ENCODE peak calls at places on chromosomes 5 and 9, in eight cellular contexts. U, Q, Z, A, R, N, D and B are unnamed samples.

GRCh38 chr5:86968311-86968753 is 299.4 kb upstream of the RASA1 start:
- DNase-seq in U (no peak), Q (peak), Z (peak), A (no peak), R (peak), N (no peak), D (peak), B (no peak)

GRCh38 chr5:142013734-142014495 is 1.1 kb upstream of the GNPDA1 start:
- DNase-seq in U (peak), Q (no peak), Z (no peak), A (no peak), R (peak), N (peak), D (no peak), B (peak)

GRCh38 chr9:78301466-78301865 is 4.5 kb downstream of the PSAT1 start:
- DNase-seq in U (no peak), Q (no peak), Z (no peak), A (no peak), R (no peak), N (no peak), D (no peak), B (no peak)

GRCh38 chr5:151772029-151772867 is 494 bp downstream of the G3BP1 start:
- DNase-seq in U (peak), Q (peak), Z (peak), A (no peak), R (peak), N (peak), D (no peak), B (no peak)

GRCh38 chr9:121073038-121073437 is 1.7 kb upstream of the CNTRL start:
- DNase-seq in U (no peak), Q (peak), Z (no peak), A (no peak), R (peak), N (peak), D (no peak), B (no peak)

GRCh38 chr5:174176511-174176910 is 131.0 kb downstream of the NSG2 start:
- DNase-seq in U (no peak), Q (no peak), Z (no peak), A (no peak), R (no peak), N (no peak), D (no peak), B (no peak)

GRCh38 chr9:98971168-98971914 is 27.6 kb downstream of the COL15A1 start:
- DNase-seq in U (peak), Q (no peak), Z (no peak), A (no peak), R (no peak), N (peak), D (peak), B (no peak)

GRCh38 chr5:178288373-178289368 is 56.1 kb upstream of the PHYKPL start:
- DNase-seq in U (no peak), Q (no peak), Z (no peak), A (no peak), R (no peak), N (no peak), D (peak), B (no peak)

GRCh38 chr5:79512692-79513518 is 1.0 kb downstream of the HOMER1 start:
- DNase-seq in U (peak), Q (no peak), Z (peak), A (no peak), R (peak), N (no peak), D (peak), B (no peak)

GRCh38 chr9:36191696-36192095 is 975 bp downstream of the CLTA start:
- DNase-seq in U (no peak), Q (no peak), Z (no peak), A (no peak), R (no peak), N (no peak), D (no peak), B (no peak)

GRCh38 chr5:143826909-143827514 is 15.1 kb downstream of the HMHB1 start:
- DNase-seq in U (no peak), Q (peak), Z (no peak), A (no peak), R (no peak), N (no peak), D (no peak), B (no peak)

GRCh38 chr5:68134669-68135313 is 80.8 kb upstream of the PIK3R1 start:
- DNase-seq in U (no peak), Q (no peak), Z (no peak), A (no peak), R (no peak), N (no peak), D (no peak), B (no peak)

GRCh38 chr9:86303316-86303975 is 21.1 kb upstream of the ISCA1 start:
- DNase-seq in U (no peak), Q (no peak), Z (no peak), A (peak), R (no peak), N (no peak), D (no peak), B (no peak)

GRCh38 chr5:120778491-120779293 is 314.6 kb downstream of the PRR16 start:
- DNase-seq in U (no peak), Q (no peak), Z (no peak), A (no peak), R (no peak), N (no peak), D (peak), B (no peak)